ENCODE peak calls at places on chromosomes 13 and 19, in seven cellular contexts. D is HCT116, G is H1, A is HepG2, I is spleen, V is stomach, C is K562. N is an unnamed sample.

GRCh38 chr13:67184247-67184646 is 45.9 kb downstream of the PCDH9 start:
- DNase-seq in G (no peak), C (peak), D (no peak), A (no peak), V (no peak), I (no peak), N (no peak)

GRCh38 chr19:44807652-44808462 is 1.0 kb upstream of the BCAM start:
- DNase-seq in I (no peak), C (peak), A (peak), D (peak), V (peak), G (no peak), N (no peak)

GRCh38 chr19:19133985-19134384 is 4.3 kb downstream of the TMEM161A start:
- DNase-seq in G (no peak), V (no peak), A (no peak), D (no peak), C (no peak), I (no peak), N (no peak)

GRCh38 chr13:51957377-51958216 is 53.7 kb downstream of the ATP7B start:
- DNase-seq in I (no peak), G (no peak), A (no peak), D (no peak), V (no peak), C (peak), N (no peak)

GRCh38 chr19:46802152-46802551 is 13.8 kb upstream of the SLC1A5 start:
- DNase-seq in G (no peak), I (no peak), A (no peak), C (no peak), D (no peak), V (no peak), N (no peak)

GRCh38 chr19:55486971-55487883 is 1.0 kb upstream of the SSC5D start:
- DNase-seq in A (peak), V (no peak), D (no peak), I (no peak), C (peak), G (peak), N (no peak)

GRCh38 chr13:52975969-52976368 is 52.6 kb upstream of the OLFM4 start:
- DNase-seq in C (no peak), V (no peak), I (no peak), D (no peak), G (no peak), A (no peak), N (no peak)

GRCh38 chr13:99919132-99919531 is 52.4 kb downstream of the ZIC5 start:
- DNase-seq in G (no peak), C (no peak), V (no peak), I (no peak), D (no peak), A (no peak), N (no peak)

GRCh38 chr13:27712421-27712820 is 79.9 kb upstream of the GSX1 start:
- DNase-seq in D (no peak), C (no peak), I (no peak), V (peak), G (no peak), A (peak), N (no peak)

GRCh38 chr13:113953561-113953960 is 20.3 kb downstream of the C13orf46 start:
- DNase-seq in I (peak), C (no peak), V (no peak), A (no peak), G (no peak), D (no peak), N (no peak)

GRCh38 chr19:18364826-18365528 is 21.0 kb upstream of the GDF15 start:
- DNase-seq in C (peak), D (peak), V (peak), A (peak), G (no peak), I (no peak), N (no peak)

GRCh38 chr13:24181991-24182702 is 21.6 kb downstream of the SPATA13 start:
- DNase-seq in I (no peak), D (no peak), C (no peak), A (peak), V (no peak), G (no peak), N (peak)

GRCh38 chr19:50510700-50511068 is 307 bp downstream of the JOSD2 start:
- DNase-seq in D (no peak), G (peak), I (no peak), A (no peak), V (no peak), C (no peak), N (peak)

GRCh38 chr19:280541-281007 is 10.6 kb downstream of the PLPP2 start:
- DNase-seq in V (no peak), C (peak), G (no peak), A (no peak), I (no peak), D (no peak), N (no peak)

GRCh38 chr13:24851546-24851945 is 87.6 kb downstream of the RNF17 start:
- DNase-seq in C (no peak), V (no peak), I (no peak), G (no peak), A (no peak), D (no peak), N (no peak)

GRCh38 chr19:28641395-28641794 is 571.6 kb downstream of the UQCRFS1 start:
- DNase-seq in I (no peak), A (no peak), G (no peak), C (no peak), V (no peak), D (no peak), N (no peak)

GRCh38 chr13:35514166-35514565 is 37.7 kb upstream of the MAB21L1 start:
- DNase-seq in C (no peak), G (no peak), A (no peak), D (no peak), V (no peak), I (no peak), N (no peak)

GRCh38 chr13:52459668-52460067 is 4.4 kb downstream of the CKAP2 start:
- DNase-seq in A (no peak), C (no peak), G (no peak), V (no peak), D (no peak), I (no peak), N (no peak)

GRCh38 chr19:42295831-42296525 is 6.0 kb upstream of the PRR19 start:
- DNase-seq in I (peak), C (peak), G (peak), V (peak), D (peak), A (peak), N (peak)

GRCh38 chr13:108026671-108027410 is 188.5 kb downstream of the LIG4 start:
- DNase-seq in G (no peak), D (no peak), I (no peak), A (no peak), C (no peak), V (no peak), N (no peak)

GRCh38 chr13:65597839-65598818 is 1632.0 kb downstream of the PCDH9 start:
- DNase-seq in C (no peak), A (no peak), V (no peak), D (no peak), G (no peak), I (no peak), N (no peak)

GRCh38 chr13:66216723-66217122 is 1013.4 kb downstream of the PCDH9 start:
- DNase-seq in V (no peak), A (no peak), G (no peak), C (no peak), I (no peak), D (no peak), N (no peak)

GRCh38 chr19:49196527-49197240 is 39.1 kb downstream of the TRPM4 start:
- DNase-seq in V (no peak), A (no peak), C (no peak), D (no peak), G (no peak), I (no peak), N (no peak)

GRCh38 chr13:31054632-31055031 is 107.1 kb downstream of the HSPH1 start:
- DNase-seq in A (no peak), G (no peak), V (no peak), I (no peak), C (no peak), D (no peak), N (no peak)

GRCh38 chr13:110989331-110989730 is 74.5 kb upstream of the ANKRD10 start:
- DNase-seq in G (no peak), D (no peak), A (no peak), C (no peak), I (no peak), V (no peak), N (no peak)

GRCh38 chr13:111353508-111353907 is 33.1 kb downstream of the TEX29 start:
- DNase-seq in A (no peak), G (no peak), C (no peak), I (no peak), D (no peak), V (no peak), N (peak)

GRCh38 chr13:73440296-73440895 is 381.6 kb downstream of the KLF5 start:
- DNase-seq in I (no peak), G (no peak), V (no peak), A (no peak), D (peak), C (no peak), N (no peak)

GRCh38 chr19:38676023-38676877 is 28.8 kb downstream of the ACTN4 start:
- DNase-seq in V (no peak), C (peak), D (no peak), I (peak), A (no peak), G (no peak), N (no peak)

GRCh38 chr13:27481766-27482165 is 31.4 kb upstream of the MTIF3 start:
- DNase-seq in C (peak), D (peak), G (peak), A (peak), V (peak), I (peak), N (no peak)

GRCh38 chr19:9037415-9038062 is 27.3 kb upstream of the MUC16 start:
- DNase-seq in I (no peak), A (no peak), G (no peak), C (peak), D (no peak), V (no peak), N (no peak)

GRCh38 chr13:33262997-33263396 is 22.6 kb downstream of the STARD13 start:
- DNase-seq in I (no peak), G (no peak), V (no peak), C (no peak), A (no peak), D (no peak), N (no peak)
- TF ChIP-seq CTCF in I (no peak), G (no peak), V (no peak), C (no peak), A (peak), D (peak), N (no peak)

DNA sequence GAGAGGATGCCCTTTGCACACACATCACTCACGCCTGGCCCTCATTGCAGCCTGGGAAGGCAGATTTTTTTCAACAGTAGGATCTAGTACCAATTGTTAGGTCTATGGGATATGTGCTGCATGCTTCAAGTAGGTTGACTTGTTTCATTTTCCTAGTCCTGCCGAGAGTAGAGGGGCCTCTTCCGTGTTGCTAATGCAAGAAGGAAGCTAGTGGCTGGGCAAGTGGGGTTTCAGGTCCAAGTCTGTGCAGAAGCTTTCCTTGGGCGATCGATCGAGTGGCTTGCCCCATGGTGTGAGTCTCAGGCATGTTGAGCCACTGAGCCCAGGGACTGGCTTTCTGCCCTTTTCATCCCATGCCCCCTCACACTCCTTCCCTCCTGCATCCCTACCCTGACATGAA is 13.7 kb downstream of the ILF3 start:
- DNase-seq in C (no peak), D (no peak), I (no peak), G (no peak), A (no peak), V (no peak), N (no peak)
- TF ChIP-seq POLR2A in C (no peak), D (no peak), I (no peak), G (peak), A (peak), V (no peak), N (no peak)

DNA sequence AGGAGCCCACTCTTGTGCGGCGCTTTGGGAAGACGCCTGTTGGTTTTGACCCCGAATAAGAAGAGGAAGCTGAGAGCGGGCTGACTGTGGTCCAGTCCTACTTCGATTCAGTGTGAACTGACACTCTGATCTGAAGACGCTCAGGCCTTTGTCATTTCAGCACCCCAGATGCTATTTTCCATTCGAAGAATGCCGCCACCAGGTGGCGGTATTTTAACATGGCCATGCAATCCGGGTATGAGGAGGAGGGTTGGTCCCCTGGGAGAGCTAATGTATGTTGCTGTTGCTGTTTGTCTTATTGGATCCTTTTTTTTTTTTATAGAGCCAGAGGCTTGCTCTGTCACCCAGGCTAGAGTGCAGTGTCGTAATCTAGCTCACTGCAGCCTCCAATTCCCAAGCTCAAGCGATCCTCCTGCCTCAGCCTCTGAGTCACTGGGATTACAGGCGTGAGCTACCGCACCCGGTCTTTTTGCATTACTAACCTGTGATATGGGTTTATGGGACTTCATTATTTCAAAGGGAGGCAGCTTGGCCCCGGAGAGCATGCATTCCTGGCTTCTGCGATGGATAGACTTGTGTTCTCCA is 803 bp upstream of the TIMM44 start:
- DNase-seq in A (peak), G (peak), I (peak), D (peak), V (peak), C (peak), N (peak)
- TF ChIP-seq POLR2AphosphoS5 in A (no peak), G (no peak), I (no peak), D (no peak), V (no peak), C (no peak), N (no peak)

GRCh38 chr19:54461201-54462071 is 2.1 kb downstream of the LENG9 start:
- DNase-seq in D (no peak), I (peak), V (no peak), C (no peak), A (no peak), G (no peak), N (no peak)

GRCh38 chr19:54464044-54464623 is 556 bp upstream of the LENG9 start:
- DNase-seq in C (peak), G (peak), I (peak), V (peak), A (peak), D (peak), N (peak)

GRCh38 chr19:54462072-54462712 is 1.4 kb downstream of the LENG9 start:
- DNase-seq in C (no peak), V (peak), I (peak), G (no peak), D (no peak), A (no peak), N (no peak)

GRCh38 chr19:54463531-54464043 is at the start of gene LENG9:
- DNase-seq in G (peak), V (peak), D (peak), I (peak), C (peak), A (peak), N (peak)

DNA sequence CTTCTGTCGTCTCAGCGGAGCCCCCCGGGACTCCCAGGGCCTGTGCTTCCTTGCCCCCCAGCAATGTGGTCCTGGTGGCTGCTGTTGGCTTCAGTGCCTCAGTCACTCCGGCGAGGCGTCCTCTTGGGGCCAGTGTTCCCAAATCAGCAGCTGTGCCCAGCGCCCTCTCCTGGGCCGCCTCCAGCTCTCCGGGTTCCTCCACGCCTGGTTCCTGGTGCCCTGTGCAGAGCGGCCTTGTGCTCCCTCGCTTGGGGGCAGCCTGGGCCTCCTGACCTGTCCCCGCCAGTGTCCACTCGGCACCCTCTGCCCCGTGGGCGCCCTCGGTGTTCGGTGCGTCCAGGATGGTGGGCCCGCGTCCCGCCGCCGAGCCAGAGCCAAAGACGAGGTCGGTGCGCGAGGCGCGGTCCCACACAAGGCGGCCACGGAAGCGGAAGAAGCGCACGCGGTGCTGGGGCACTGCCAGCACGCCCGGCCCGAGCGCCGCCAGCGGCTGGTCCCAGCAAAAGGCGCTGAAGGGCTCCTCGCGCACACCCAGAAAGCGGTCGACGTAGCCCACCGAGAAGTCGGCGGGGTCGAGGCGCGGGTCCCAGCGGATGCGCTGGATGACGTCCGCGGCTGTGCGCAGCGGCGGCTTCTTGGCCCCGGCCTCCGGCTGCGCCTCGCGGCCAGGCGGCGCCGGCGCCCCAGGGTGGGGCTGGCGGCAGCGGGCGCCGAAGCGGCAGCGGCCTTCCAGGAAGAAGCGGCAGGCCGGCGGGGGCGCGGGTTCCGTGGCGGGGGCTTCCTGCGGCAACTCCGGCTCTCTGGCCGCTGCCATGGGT is 656 bp downstream of the LENG9 start:
- DNase-seq in A (peak), D (no peak), C (no peak), G (peak), V (peak), I (peak), N (no peak)
- TF ChIP-seq CTCF in A (peak), D (peak), C (no peak), G (peak), V (no peak), I (peak), N (no peak)

GRCh38 chr19:58385313-58386165 is 1.5 kb upstream of the RPS5 start:
- DNase-seq in I (peak), D (no peak), V (no peak), G (no peak), C (no peak), A (no peak), N (no peak)
- TF ChIP-seq POLR2A in I (no peak), D (peak), V (no peak), G (no peak), C (no peak), A (peak), N (no peak)

DNA sequence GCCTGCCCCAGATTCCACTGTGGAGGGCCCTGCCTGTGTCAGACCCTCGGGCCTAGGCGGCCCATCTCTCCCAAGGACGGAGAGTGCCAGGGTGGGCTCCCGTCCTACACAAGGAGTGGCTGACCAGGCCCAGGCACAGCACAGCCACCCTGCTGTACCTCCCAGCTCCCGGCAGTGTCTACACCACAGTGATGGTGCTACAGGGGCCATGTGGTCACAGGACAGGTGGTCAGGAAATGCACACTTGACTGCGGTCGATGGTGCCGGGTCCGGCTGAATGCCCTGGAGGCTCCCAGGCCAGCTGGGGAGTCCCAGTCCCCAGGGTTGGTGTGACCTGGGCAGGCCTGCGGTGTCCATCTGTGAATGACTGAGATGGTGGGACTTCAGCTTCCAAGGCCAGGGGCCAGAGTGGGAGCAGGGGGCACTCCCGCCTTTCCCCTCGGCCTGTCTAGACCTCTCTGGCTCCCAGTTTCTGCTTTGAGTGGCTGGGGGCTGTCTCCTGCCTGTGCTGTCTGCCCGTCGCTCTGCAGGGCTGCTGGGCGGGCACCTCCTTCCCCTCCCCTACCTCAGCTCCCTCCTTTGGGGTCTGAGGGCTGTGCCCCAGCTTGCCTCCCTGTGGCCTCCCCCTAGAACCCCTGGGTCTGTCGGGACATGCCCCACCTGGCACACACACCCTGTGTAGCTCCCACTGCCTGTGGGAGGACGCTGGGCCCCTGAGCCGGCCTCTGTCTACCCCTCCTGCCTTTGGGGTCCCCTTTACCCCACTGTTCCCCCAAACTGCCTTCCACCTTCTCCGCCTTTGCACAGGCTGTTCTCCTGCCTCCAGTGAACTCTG is 12.5 kb downstream of the DDA1 start:
- DNase-seq in I (no peak), A (no peak), G (no peak), V (no peak), D (no peak), C (no peak), N (no peak)
- TF ChIP-seq POLR2AphosphoS5 in I (no peak), A (no peak), G (peak), V (no peak), D (no peak), C (no peak), N (no peak)